ENCODE peak calls at places on chromosomes 6 and 20, in nine cellular contexts. H is C1 segment of cervical spinal cord, L is HT-29, J is type B pancreatic cell, Z is GM12878, D is transverse colon, Q is fibroblast of pulmonary artery, C is activated T-cell treated with anti-CD3 and anti-CD28 coated beads for 1 hour, F is left cardiac atrium. T is an unnamed sample.

GRCh38 chr6:79804732-79805131 is 142.6 kb downstream of the ELOVL4 start:
- DNase-seq in H (no peak), L (no peak), J (no peak), Z (no peak), D (no peak), Q (no peak), C (no peak), F (no peak), T (no peak)

GRCh38 chr6:158674342-158674969 is 24.6 kb downstream of the SYTL3 start:
- DNase-seq in H (no peak), L (no peak), J (peak; percentile 43), Z (no peak), D (no peak), Q (no peak), C (no peak), F (no peak), T (no peak)

GRCh38 chr6:27126046-27126814 is 121.3 kb upstream of the PRSS16 start:
- DNase-seq in H (no peak), L (no peak), J (no peak), Z (no peak), D (no peak), Q (no peak), C (no peak), F (no peak), T (no peak)

GRCh38 chr6:149871182-149871581 is 7.0 kb upstream of the LRP11 start:
- DNase-seq in H (no peak), L (no peak), J (no peak), Z (no peak), D (no peak), Q (no peak), C (no peak), F (no peak), T (no peak)

GRCh38 chr20:45872626-45873025 is 8.4 kb upstream of the ZSWIM1 start:
- DNase-seq in H (no peak), L (no peak), J (no peak), Z (no peak), D (no peak), Q (no peak), C (no peak), F (no peak), T (no peak)

GRCh38 chr20:58712116-58712822 is 19.7 kb downstream of the NPEPL1 start:
- DNase-seq in H (no peak), L (no peak), J (peak; percentile 58), Z (no peak), D (peak; percentile 5), Q (no peak), C (no peak), F (no peak), T (no peak)

GRCh38 chr6:21102201-21102600 is 491.4 kb upstream of the SOX4 start:
- DNase-seq in H (no peak), L (peak; percentile 36), J (no peak), Z (no peak), D (no peak), Q (no peak), C (no peak), F (no peak), T (no peak)

GRCh38 chr6:12318749-12319148 is 28.6 kb downstream of the EDN1 start:
- DNase-seq in H (no peak), L (no peak), J (no peak), Z (no peak), D (no peak), Q (no peak), C (no peak), F (no peak), T (no peak)

GRCh38 chr6:152598421-152598820 is 38.7 kb downstream of the SYNE1 start:
- DNase-seq in H (no peak), L (no peak), J (no peak), Z (no peak), D (no peak), Q (no peak), C (no peak), F (no peak), T (no peak)

GRCh38 chr6:139710578-139710977 is 336.1 kb upstream of the CITED2 start:
- DNase-seq in H (no peak), L (no peak), J (no peak), Z (no peak), D (no peak), Q (no peak), C (no peak), F (no peak), T (no peak)

GRCh38 chr20:50245561-50246366 is 55.1 kb downstream of the CEBPB start:
- DNase-seq in H (no peak), L (peak; percentile 91), J (no peak), Z (no peak), D (no peak), Q (peak; percentile 77), C (no peak), F (no peak), T (no peak)

GRCh38 chr20:19210426-19211155 is 1.9 kb upstream of the SLC24A3 start:
- DNase-seq in H (no peak), L (no peak), J (no peak), Z (no peak), D (no peak), Q (no peak), C (no peak), F (no peak), T (no peak)

GRCh38 chr6:91317247-91317646 is 730.4 kb upstream of the MAP3K7 start:
- DNase-seq in H (no peak), L (no peak), J (no peak), Z (no peak), D (no peak), Q (no peak), C (no peak), F (no peak), T (no peak)

GRCh38 chr6:169087436-169088046 is 166.1 kb downstream of the THBS2 start:
- DNase-seq in H (no peak), L (no peak), J (no peak), Z (no peak), D (no peak), Q (peak; percentile 56), C (no peak), F (no peak), T (no peak)